ENCODE peak calls at places on chromosomes 4 and X, in nine cellular contexts. One of them, this sample, is unnamed.

GRCh38 chr4:77037736-77038135 is 38.1 kb downstream of the CCNI start:
- DNase-seq in cardiac fibroblast: no peak
- DNase-seq in brain microvascular endothelial cell: no peak
- DNase-seq in GM12865: no peak
- DNase-seq in stimulated activated CD8-positive, alpha-beta memory T cell treated with anti-CD3 and anti-CD28 coated beads, Interleukin-2, amount 100 ng/mL, for 48 hours: no peak
- DNase-seq in AG09319: no peak
- DNase-seq in AG08396: no peak
- DNase-seq in SJSA1: peak
- DNase-seq in aorta: no peak
- DNase-seq in this sample: no peak

GRCh38 chrX:17944833-17945497 is 83.9 kb upstream of the RAI2 start:
- DNase-seq in cardiac fibroblast: no peak
- DNase-seq in brain microvascular endothelial cell: no peak
- DNase-seq in GM12865: peak
- DNase-seq in stimulated activated CD8-positive, alpha-beta memory T cell treated with anti-CD3 and anti-CD28 coated beads, Interleukin-2, amount 100 ng/mL, for 48 hours: no peak
- DNase-seq in AG09319: no peak
- DNase-seq in AG08396: no peak
- DNase-seq in SJSA1: no peak
- DNase-seq in aorta: no peak
- DNase-seq in this sample: no peak

GRCh38 chrX:131812847-131813825 is 210.0 kb upstream of the STK26 start:
- DNase-seq in cardiac fibroblast: no peak
- DNase-seq in brain microvascular endothelial cell: peak
- DNase-seq in GM12865: peak
- DNase-seq in stimulated activated CD8-positive, alpha-beta memory T cell treated with anti-CD3 and anti-CD28 coated beads, Interleukin-2, amount 100 ng/mL, for 48 hours: peak
- DNase-seq in AG09319: peak
- DNase-seq in AG08396: peak
- DNase-seq in SJSA1: no peak
- DNase-seq in aorta: peak
- DNase-seq in this sample: no peak

GRCh38 chr4:65661469-65661868 is 8.8 kb downstream of the EPHA5 start:
- DNase-seq in cardiac fibroblast: peak
- DNase-seq in brain microvascular endothelial cell: no peak
- DNase-seq in GM12865: no peak
- DNase-seq in stimulated activated CD8-positive, alpha-beta memory T cell treated with anti-CD3 and anti-CD28 coated beads, Interleukin-2, amount 100 ng/mL, for 48 hours: no peak
- DNase-seq in AG09319: no peak
- DNase-seq in AG08396: no peak
- DNase-seq in SJSA1: no peak
- DNase-seq in aorta: no peak
- DNase-seq in this sample: no peak

GRCh38 chr4:25966171-25966570 is 52.2 kb downstream of the SMIM20 start:
- DNase-seq in cardiac fibroblast: no peak
- DNase-seq in brain microvascular endothelial cell: no peak
- DNase-seq in GM12865: no peak
- DNase-seq in stimulated activated CD8-positive, alpha-beta memory T cell treated with anti-CD3 and anti-CD28 coated beads, Interleukin-2, amount 100 ng/mL, for 48 hours: no peak
- DNase-seq in AG09319: no peak
- DNase-seq in AG08396: no peak
- DNase-seq in SJSA1: no peak
- DNase-seq in aorta: no peak
- DNase-seq in this sample: no peak

GRCh38 chr4:4569036-4569435 is 27.2 kb upstream of the STX18 start:
- DNase-seq in cardiac fibroblast: no peak
- DNase-seq in brain microvascular endothelial cell: no peak
- DNase-seq in GM12865: no peak
- DNase-seq in stimulated activated CD8-positive, alpha-beta memory T cell treated with anti-CD3 and anti-CD28 coated beads, Interleukin-2, amount 100 ng/mL, for 48 hours: no peak
- DNase-seq in AG09319: no peak
- DNase-seq in AG08396: peak
- DNase-seq in SJSA1: no peak
- DNase-seq in aorta: no peak
- DNase-seq in this sample: no peak

GRCh38 chrX:13198762-13199064 is 121.1 kb downstream of the ATXN3L start:
- DNase-seq in cardiac fibroblast: no peak
- DNase-seq in brain microvascular endothelial cell: no peak
- DNase-seq in GM12865: no peak
- DNase-seq in stimulated activated CD8-positive, alpha-beta memory T cell treated with anti-CD3 and anti-CD28 coated beads, Interleukin-2, amount 100 ng/mL, for 48 hours: no peak
- DNase-seq in AG09319: no peak
- DNase-seq in AG08396: no peak
- DNase-seq in SJSA1: no peak
- DNase-seq in aorta: no peak
- DNase-seq in this sample: no peak

GRCh38 chr4:36771411-36772153 is 473.0 kb upstream of the NWD2 start:
- DNase-seq in cardiac fibroblast: no peak
- DNase-seq in brain microvascular endothelial cell: no peak
- DNase-seq in GM12865: peak
- DNase-seq in stimulated activated CD8-positive, alpha-beta memory T cell treated with anti-CD3 and anti-CD28 coated beads, Interleukin-2, amount 100 ng/mL, for 48 hours: no peak
- DNase-seq in AG09319: no peak
- DNase-seq in AG08396: no peak
- DNase-seq in SJSA1: no peak
- DNase-seq in aorta: no peak
- DNase-seq in this sample: no peak

GRCh38 chrX:23554304-23554703 is 113.0 kb upstream of the PRDX4 start:
- DNase-seq in cardiac fibroblast: peak
- DNase-seq in brain microvascular endothelial cell: peak
- DNase-seq in GM12865: peak
- DNase-seq in stimulated activated CD8-positive, alpha-beta memory T cell treated with anti-CD3 and anti-CD28 coated beads, Interleukin-2, amount 100 ng/mL, for 48 hours: no peak
- DNase-seq in AG09319: peak
- DNase-seq in AG08396: peak
- DNase-seq in SJSA1: peak
- DNase-seq in aorta: no peak
- DNase-seq in this sample: peak

GRCh38 chr4:102466298-102466697 is 34.9 kb upstream of the NFKB1 start:
- DNase-seq in cardiac fibroblast: peak
- DNase-seq in brain microvascular endothelial cell: peak
- DNase-seq in GM12865: no peak
- DNase-seq in stimulated activated CD8-positive, alpha-beta memory T cell treated with anti-CD3 and anti-CD28 coated beads, Interleukin-2, amount 100 ng/mL, for 48 hours: no peak
- DNase-seq in AG09319: no peak
- DNase-seq in AG08396: no peak
- DNase-seq in SJSA1: no peak
- DNase-seq in aorta: no peak
- DNase-seq in this sample: no peak

GRCh38 chrX:108415891-108416290 is 22.3 kb downstream of the COL4A6 start:
- DNase-seq in cardiac fibroblast: peak
- DNase-seq in brain microvascular endothelial cell: peak
- DNase-seq in GM12865: no peak
- DNase-seq in stimulated activated CD8-positive, alpha-beta memory T cell treated with anti-CD3 and anti-CD28 coated beads, Interleukin-2, amount 100 ng/mL, for 48 hours: no peak
- DNase-seq in AG09319: no peak
- DNase-seq in AG08396: no peak
- DNase-seq in SJSA1: no peak
- DNase-seq in aorta: no peak
- DNase-seq in this sample: no peak

GRCh38 chrX:101550825-101551767 is 749 bp downstream of the ARMCX1 start:
- DNase-seq in cardiac fibroblast: peak
- DNase-seq in brain microvascular endothelial cell: peak
- DNase-seq in GM12865: no peak
- DNase-seq in stimulated activated CD8-positive, alpha-beta memory T cell treated with anti-CD3 and anti-CD28 coated beads, Interleukin-2, amount 100 ng/mL, for 48 hours: no peak
- DNase-seq in AG09319: no peak
- DNase-seq in AG08396: peak
- DNase-seq in SJSA1: peak
- DNase-seq in aorta: peak
- DNase-seq in this sample: no peak

GRCh38 chr4:24013666-24014422 is 124.0 kb upstream of the PPARGC1A start:
- DNase-seq in cardiac fibroblast: no peak
- DNase-seq in brain microvascular endothelial cell: no peak
- DNase-seq in GM12865: no peak
- DNase-seq in stimulated activated CD8-positive, alpha-beta memory T cell treated with anti-CD3 and anti-CD28 coated beads, Interleukin-2, amount 100 ng/mL, for 48 hours: no peak
- DNase-seq in AG09319: no peak
- DNase-seq in AG08396: no peak
- DNase-seq in SJSA1: no peak
- DNase-seq in aorta: no peak
- DNase-seq in this sample: no peak

GRCh38 chr4:74625981-74626380 is 168.3 kb downstream of the BTC start:
- DNase-seq in cardiac fibroblast: no peak
- DNase-seq in brain microvascular endothelial cell: no peak
- DNase-seq in GM12865: no peak
- DNase-seq in stimulated activated CD8-positive, alpha-beta memory T cell treated with anti-CD3 and anti-CD28 coated beads, Interleukin-2, amount 100 ng/mL, for 48 hours: no peak
- DNase-seq in AG09319: no peak
- DNase-seq in AG08396: no peak
- DNase-seq in SJSA1: no peak
- DNase-seq in aorta: no peak
- DNase-seq in this sample: no peak

GRCh38 chrX:96361844-96362243 is 322.8 kb upstream of the DIAPH2 start:
- DNase-seq in cardiac fibroblast: no peak
- DNase-seq in brain microvascular endothelial cell: no peak
- DNase-seq in GM12865: no peak
- DNase-seq in stimulated activated CD8-positive, alpha-beta memory T cell treated with anti-CD3 and anti-CD28 coated beads, Interleukin-2, amount 100 ng/mL, for 48 hours: no peak
- DNase-seq in AG09319: no peak
- DNase-seq in AG08396: no peak
- DNase-seq in SJSA1: no peak
- DNase-seq in aorta: no peak
- DNase-seq in this sample: no peak

GRCh38 chrX:13007519-13008188 is 32.7 kb downstream of the TMSB4X start:
- DNase-seq in cardiac fibroblast: peak
- DNase-seq in brain microvascular endothelial cell: no peak
- DNase-seq in GM12865: peak
- DNase-seq in stimulated activated CD8-positive, alpha-beta memory T cell treated with anti-CD3 and anti-CD28 coated beads, Interleukin-2, amount 100 ng/mL, for 48 hours: no peak
- DNase-seq in AG09319: no peak
- DNase-seq in AG08396: no peak
- DNase-seq in SJSA1: peak
- DNase-seq in aorta: no peak
- DNase-seq in this sample: no peak

GRCh38 chr4:146146918-146147317 is 28.6 kb upstream of the LSM6 start:
- DNase-seq in cardiac fibroblast: no peak
- DNase-seq in brain microvascular endothelial cell: no peak
- DNase-seq in GM12865: no peak
- DNase-seq in stimulated activated CD8-positive, alpha-beta memory T cell treated with anti-CD3 and anti-CD28 coated beads, Interleukin-2, amount 100 ng/mL, for 48 hours: no peak
- DNase-seq in AG09319: no peak
- DNase-seq in AG08396: no peak
- DNase-seq in SJSA1: no peak
- DNase-seq in aorta: no peak
- DNase-seq in this sample: no peak

GRCh38 chrX:129540068-129540653 is at the start of gene OCRL:
- DNase-seq in cardiac fibroblast: peak
- DNase-seq in brain microvascular endothelial cell: peak
- DNase-seq in GM12865: peak
- DNase-seq in stimulated activated CD8-positive, alpha-beta memory T cell treated with anti-CD3 and anti-CD28 coated beads, Interleukin-2, amount 100 ng/mL, for 48 hours: peak
- DNase-seq in AG09319: no peak
- DNase-seq in AG08396: peak
- DNase-seq in SJSA1: peak
- DNase-seq in aorta: peak
- DNase-seq in this sample: peak

GRCh38 chr4:83281326-83281725 is 3.3 kb downstream of the COQ2 start:
- DNase-seq in cardiac fibroblast: no peak
- DNase-seq in brain microvascular endothelial cell: no peak
- DNase-seq in GM12865: peak
- DNase-seq in stimulated activated CD8-positive, alpha-beta memory T cell treated with anti-CD3 and anti-CD28 coated beads, Interleukin-2, amount 100 ng/mL, for 48 hours: no peak
- DNase-seq in AG09319: no peak
- DNase-seq in AG08396: no peak
- DNase-seq in SJSA1: no peak
- DNase-seq in aorta: no peak
- DNase-seq in this sample: no peak

GRCh38 chr4:186669159-186669720 is 54.4 kb downstream of the FAT1 start:
- DNase-seq in cardiac fibroblast: peak
- DNase-seq in brain microvascular endothelial cell: peak
- DNase-seq in GM12865: no peak
- DNase-seq in stimulated activated CD8-positive, alpha-beta memory T cell treated with anti-CD3 and anti-CD28 coated beads, Interleukin-2, amount 100 ng/mL, for 48 hours: no peak
- DNase-seq in AG09319: peak
- DNase-seq in AG08396: peak
- DNase-seq in SJSA1: peak
- DNase-seq in aorta: no peak
- DNase-seq in this sample: no peak

GRCh38 chr4:73705056-73705432 is 35.3 kb upstream of the CXCL8 start:
- DNase-seq in cardiac fibroblast: no peak
- DNase-seq in brain microvascular endothelial cell: peak
- DNase-seq in GM12865: no peak
- DNase-seq in stimulated activated CD8-positive, alpha-beta memory T cell treated with anti-CD3 and anti-CD28 coated beads, Interleukin-2, amount 100 ng/mL, for 48 hours: no peak
- DNase-seq in AG09319: no peak
- DNase-seq in AG08396: no peak
- DNase-seq in SJSA1: no peak
- DNase-seq in aorta: no peak
- DNase-seq in this sample: no peak

GRCh38 chr4:40915318-40916217 is 165.8 kb downstream of the NSUN7 start:
- DNase-seq in cardiac fibroblast: no peak
- DNase-seq in brain microvascular endothelial cell: peak
- DNase-seq in GM12865: no peak
- DNase-seq in stimulated activated CD8-positive, alpha-beta memory T cell treated with anti-CD3 and anti-CD28 coated beads, Interleukin-2, amount 100 ng/mL, for 48 hours: no peak
- DNase-seq in AG09319: no peak
- DNase-seq in AG08396: no peak
- DNase-seq in SJSA1: no peak
- DNase-seq in aorta: no peak
- DNase-seq in this sample: no peak

GRCh38 chrX:26203556-26203955 is 11.3 kb downstream of the MAGEB6 start:
- DNase-seq in cardiac fibroblast: no peak
- DNase-seq in brain microvascular endothelial cell: no peak
- DNase-seq in GM12865: no peak
- DNase-seq in stimulated activated CD8-positive, alpha-beta memory T cell treated with anti-CD3 and anti-CD28 coated beads, Interleukin-2, amount 100 ng/mL, for 48 hours: no peak
- DNase-seq in AG09319: no peak
- DNase-seq in AG08396: no peak
- DNase-seq in SJSA1: no peak
- DNase-seq in aorta: no peak
- DNase-seq in this sample: no peak

GRCh38 chr4:71765837-71766236 is 18.0 kb downstream of the GC start:
- DNase-seq in cardiac fibroblast: no peak
- DNase-seq in brain microvascular endothelial cell: no peak
- DNase-seq in GM12865: no peak
- DNase-seq in stimulated activated CD8-positive, alpha-beta memory T cell treated with anti-CD3 and anti-CD28 coated beads, Interleukin-2, amount 100 ng/mL, for 48 hours: no peak
- DNase-seq in AG09319: no peak
- DNase-seq in AG08396: no peak
- DNase-seq in SJSA1: no peak
- DNase-seq in aorta: no peak
- DNase-seq in this sample: no peak

GRCh38 chrX:1185556-1185955 is 26.9 kb downstream of the CRLF2 start:
- DNase-seq in cardiac fibroblast: no peak
- DNase-seq in brain microvascular endothelial cell: no peak
- DNase-seq in GM12865: no peak
- DNase-seq in stimulated activated CD8-positive, alpha-beta memory T cell treated with anti-CD3 and anti-CD28 coated beads, Interleukin-2, amount 100 ng/mL, for 48 hours: no peak
- DNase-seq in AG09319: no peak
- DNase-seq in AG08396: no peak
- DNase-seq in SJSA1: no peak
- DNase-seq in aorta: no peak
- DNase-seq in this sample: no peak

This sample was measured in DMS 273 treated with DMSO at 0.1 percent for 48 hours.